ENCODE peak calls at places on chromosome 14, in five cellular contexts. One of them, this sample, is unnamed.

GRCh38 chr14:50082784-50083466 is 33.4 kb downstream of the VCPKMT start:
- DNase-seq in Caco-2: no peak
- DNase-seq in Peyer's patch: peak; percentile 92
- DNase-seq in ovary: no peak
- DNase-seq in HCT116: no peak
- DNase-seq in this sample: peak; percentile 50

GRCh38 chr14:55580401-55581010 is 499 bp downstream of the KTN1 start:
- DNase-seq in Peyer's patch: peak; percentile 77
- DNase-seq in Caco-2: no peak
- DNase-seq in HCT116: no peak
- DNase-seq in ovary: peak; percentile 57
- DNase-seq in this sample: no peak

GRCh38 chr14:68807148-68807600 is 14.3 kb upstream of the ZFP36L1 start:
- DNase-seq in Caco-2: no peak
- DNase-seq in Peyer's patch: peak; percentile 73
- DNase-seq in HCT116: no peak
- DNase-seq in ovary: peak; percentile 72
- DNase-seq in this sample: peak; percentile 95

GRCh38 chr14:89491701-89492381 is 74.8 kb upstream of the FOXN3 start:
- DNase-seq in Caco-2: no peak
- DNase-seq in ovary: no peak
- DNase-seq in Peyer's patch: no peak
- DNase-seq in HCT116: no peak
- DNase-seq in this sample: no peak

GRCh38 chr14:48373993-48374392 is 698.6 kb upstream of the MDGA2 start:
- DNase-seq in Peyer's patch: no peak
- DNase-seq in Caco-2: no peak
- DNase-seq in HCT116: no peak
- DNase-seq in ovary: no peak
- DNase-seq in this sample: no peak

GRCh38 chr14:31994391-31995033 is 82.6 kb upstream of the ARHGAP5 start:
- DNase-seq in Peyer's patch: no peak
- DNase-seq in HCT116: no peak
- DNase-seq in ovary: no peak
- DNase-seq in Caco-2: no peak
- DNase-seq in this sample: no peak

GRCh38 chr14:83712730-83713129 is 1817.2 kb upstream of the FLRT2 start:
- DNase-seq in ovary: no peak
- DNase-seq in Caco-2: no peak
- DNase-seq in HCT116: no peak
- DNase-seq in Peyer's patch: no peak
- DNase-seq in this sample: peak; percentile 7

GRCh38 chr14:67999693-68000384 is 180.3 kb downstream of the RAD51B start:
- DNase-seq in HCT116: peak; percentile 48
- DNase-seq in ovary: no peak
- DNase-seq in Peyer's patch: no peak
- DNase-seq in Caco-2: no peak
- DNase-seq in this sample: no peak

GRCh38 chr14:55303646-55304277 is 32.5 kb downstream of the FBXO34 start:
- DNase-seq in ovary: no peak
- DNase-seq in Peyer's patch: no peak
- DNase-seq in Caco-2: no peak
- DNase-seq in HCT116: no peak
- DNase-seq in this sample: no peak

GRCh38 chr14:22551597-22551982 is 37.4 kb downstream of the DAD1 start:
- DNase-seq in Caco-2: no peak
- DNase-seq in ovary: no peak
- DNase-seq in Peyer's patch: no peak
- DNase-seq in HCT116: no peak
- DNase-seq in this sample: no peak

GRCh38 chr14:63752449-63753169 is 24.7 kb upstream of the SGPP1 start:
- DNase-seq in Caco-2: no peak
- DNase-seq in HCT116: no peak
- DNase-seq in ovary: no peak
- DNase-seq in Peyer's patch: no peak
- DNase-seq in this sample: peak; percentile 2

GRCh38 chr14:99250636-99251208 is 21.3 kb downstream of the BCL11B start:
- DNase-seq in Caco-2: no peak
- DNase-seq in HCT116: no peak
- DNase-seq in ovary: no peak
- DNase-seq in Peyer's patch: no peak
- DNase-seq in this sample: no peak

GRCh38 chr14:51188566-51189185 is 51.4 kb upstream of the TMX1 start:
- DNase-seq in Peyer's patch: no peak
- DNase-seq in ovary: no peak
- DNase-seq in HCT116: no peak
- DNase-seq in Caco-2: no peak
- DNase-seq in this sample: no peak

GRCh38 chr14:20934148-20934762 is 21.0 kb upstream of the RNASE2 start:
- DNase-seq in ovary: no peak
- DNase-seq in Peyer's patch: peak; percentile 49
- DNase-seq in HCT116: peak; percentile 62
- DNase-seq in Caco-2: no peak
- DNase-seq in this sample: no peak

GRCh38 chr14:106235356-106236159 is 709.2 kb downstream of the TMEM121 start:
- DNase-seq in Peyer's patch: no peak
- DNase-seq in HCT116: no peak
- DNase-seq in ovary: no peak
- DNase-seq in Caco-2: no peak
- DNase-seq in this sample: no peak
- H3K27me3 ChIP-seq in Peyer's patch: no peaks in the 10 kb centered on the region
- H3K27me3 ChIP-seq in HCT116: no peaks in the 10 kb centered on the region
- H3K27me3 ChIP-seq in ovary: no peaks in the 10 kb centered on the region
- H3K27me3 ChIP-seq in Caco-2: no peaks in the 10 kb centered on the region
- H3K27me3 ChIP-seq in this sample: no peaks in the 10 kb centered on the region

GRCh38 chr14:104844306-104845032 is 20.6 kb upstream of the CEP170B start:
- DNase-seq in HCT116: no peak
- DNase-seq in ovary: no peak
- DNase-seq in Peyer's patch: no peak
- DNase-seq in Caco-2: no peak
- DNase-seq in this sample: no peak
- H3K4me3 ChIP-seq in HCT116: no peak overlapping the region
- H3K4me3 ChIP-seq in ovary: no peak overlapping the region
- H3K4me3 ChIP-seq in Peyer's patch: peak overlapping the region; percentile 24
- H3K4me3 ChIP-seq in Caco-2: no peak overlapping the region
- H3K4me3 ChIP-seq in this sample: no peak overlapping the region

GRCh38 chr14:24337144-24337823 is 2.4 kb upstream of the ADCY4 start:
- DNase-seq in Caco-2: no peak
- DNase-seq in Peyer's patch: no peak
- DNase-seq in HCT116: no peak
- DNase-seq in ovary: no peak
- DNase-seq in this sample: no peak
- H3K27me3 ChIP-seq in Caco-2: no peaks in the 10 kb centered on the region
- H3K27me3 ChIP-seq in Peyer's patch: peaks cover 12% of the 10 kb centered on the region
- H3K27me3 ChIP-seq in HCT116: no peaks in the 10 kb centered on the region
- H3K27me3 ChIP-seq in ovary: no peaks in the 10 kb centered on the region
- H3K27me3 ChIP-seq in this sample: peaks cover 88% of the 10 kb centered on the region

GRCh38 chr14:78959674-78960264 is 789.6 kb downstream of the NRXN3 start:
- DNase-seq in Caco-2: peak; percentile 54
- DNase-seq in ovary: peak; percentile 60
- DNase-seq in Peyer's patch: peak; percentile 87
- DNase-seq in HCT116: peak; percentile 26
- DNase-seq in this sample: peak; percentile 51
- H3K4me3 ChIP-seq in Caco-2: no peak overlapping the region
- H3K4me3 ChIP-seq in ovary: peak overlapping the region; percentile 11
- H3K4me3 ChIP-seq in Peyer's patch: no peak overlapping the region
- H3K4me3 ChIP-seq in HCT116: no peak overlapping the region
- H3K4me3 ChIP-seq in this sample: no peak overlapping the region

GRCh38 chr14:57171903-57172302 is 96.8 kb downstream of the EXOC5 start:
- DNase-seq in HCT116: no peak
- DNase-seq in Peyer's patch: no peak
- DNase-seq in ovary: no peak
- DNase-seq in Caco-2: no peak
- DNase-seq in this sample: no peak

GRCh38 chr14:57168138-57168695 is 100.5 kb downstream of the EXOC5 start:
- DNase-seq in ovary: no peak
- DNase-seq in Caco-2: no peak
- DNase-seq in HCT116: no peak
- DNase-seq in Peyer's patch: no peak
- DNase-seq in this sample: no peak

DNA sequence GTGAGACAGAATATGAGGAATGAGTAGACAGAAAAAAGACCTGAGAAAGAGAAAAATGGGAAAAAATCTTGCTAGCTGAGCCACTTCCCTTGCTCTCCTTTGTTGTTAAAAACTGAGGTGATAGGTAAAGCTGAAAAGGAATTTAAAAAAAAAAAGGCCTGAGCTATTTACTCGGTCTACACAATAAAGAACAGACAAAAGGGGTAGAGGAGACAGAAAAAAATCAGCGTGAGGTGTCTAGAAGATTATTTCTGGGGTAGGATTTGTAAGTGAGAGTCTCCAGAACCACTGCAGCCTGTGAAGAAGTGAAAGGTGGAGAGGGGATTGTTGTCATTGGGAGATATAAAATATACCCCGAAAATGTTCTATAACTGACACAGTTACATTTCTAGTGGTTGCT is 98.8 kb downstream of the EXOC5 start:
- DNase-seq in Peyer's patch: no peak
- DNase-seq in HCT116: no peak
- DNase-seq in Caco-2: no peak
- DNase-seq in ovary: no peak
- DNase-seq in this sample: no peak
- H3K27me3 ChIP-seq in Peyer's patch: no peaks in the 10 kb centered on the region
- H3K27me3 ChIP-seq in HCT116: no peaks in the 10 kb centered on the region
- H3K27me3 ChIP-seq in Caco-2: no peaks in the 10 kb centered on the region
- H3K27me3 ChIP-seq in ovary: no peaks in the 10 kb centered on the region
- H3K27me3 ChIP-seq in this sample: no peaks in the 10 kb centered on the region

GRCh38 chr14:103697196-103697595 is 18.1 kb downstream of the XRCC3 start:
- DNase-seq in Peyer's patch: no peak
- DNase-seq in HCT116: no peak
- DNase-seq in Caco-2: no peak
- DNase-seq in ovary: no peak
- DNase-seq in this sample: no peak
- H3K4me3 ChIP-seq in Peyer's patch: no peak overlapping the region
- H3K4me3 ChIP-seq in HCT116: no peak overlapping the region
- H3K4me3 ChIP-seq in Caco-2: no peak overlapping the region
- H3K4me3 ChIP-seq in ovary: no peak overlapping the region
- H3K4me3 ChIP-seq in this sample: no peak overlapping the region

GRCh38 chr14:74476607-74477006 is 16.5 kb downstream of the NPC2 start:
- DNase-seq in HCT116: no peak
- DNase-seq in Caco-2: no peak
- DNase-seq in Peyer's patch: no peak
- DNase-seq in ovary: no peak
- DNase-seq in this sample: no peak
- H3K27me3 ChIP-seq in HCT116: no peaks in the 10 kb centered on the region
- H3K27me3 ChIP-seq in Caco-2: no peaks in the 10 kb centered on the region
- H3K27me3 ChIP-seq in Peyer's patch: no peaks in the 10 kb centered on the region
- H3K27me3 ChIP-seq in ovary: no peaks in the 10 kb centered on the region
- H3K27me3 ChIP-seq in this sample: no peaks in the 10 kb centered on the region

GRCh38 chr14:103391048-103391447 is 5.8 kb downstream of the MARK3 start:
- DNase-seq in Caco-2: no peak
- DNase-seq in Peyer's patch: peak; percentile 64
- DNase-seq in ovary: no peak
- DNase-seq in HCT116: peak; percentile 48
- DNase-seq in this sample: peak; percentile 49

GRCh38 chr14:103390605-103391004 is 5.4 kb downstream of the MARK3 start:
- DNase-seq in Peyer's patch: no peak
- DNase-seq in Caco-2: no peak
- DNase-seq in ovary: no peak
- DNase-seq in HCT116: no peak
- DNase-seq in this sample: no peak

GRCh38 chr14:103385994-103386491 is 828 bp downstream of the MARK3 start:
- DNase-seq in ovary: no peak
- DNase-seq in HCT116: no peak
- DNase-seq in Caco-2: no peak
- DNase-seq in Peyer's patch: peak; percentile 64
- DNase-seq in this sample: no peak

GRCh38 chr14:103386632-103387329 is 1.6 kb downstream of the MARK3 start:
- DNase-seq in ovary: no peak
- DNase-seq in Peyer's patch: no peak
- DNase-seq in Caco-2: no peak
- DNase-seq in HCT116: no peak
- DNase-seq in this sample: no peak

GRCh38 chr14:103388664-103389063 is 3.4 kb downstream of the MARK3 start:
- DNase-seq in Peyer's patch: no peak
- DNase-seq in HCT116: no peak
- DNase-seq in Caco-2: no peak
- DNase-seq in ovary: no peak
- DNase-seq in this sample: no peak
- H3K4me3 ChIP-seq in Peyer's patch: no peak overlapping the region
- H3K4me3 ChIP-seq in HCT116: no peak overlapping the region
- H3K4me3 ChIP-seq in Caco-2: no peak overlapping the region
- H3K4me3 ChIP-seq in ovary: no peak overlapping the region
- H3K4me3 ChIP-seq in this sample: peak overlapping the region; percentile 11

GRCh38 chr14:72892879-72893635 is 844 bp downstream of the DPF3 start:
- DNase-seq in Peyer's patch: peak; percentile 56
- DNase-seq in HCT116: no peak
- DNase-seq in ovary: peak; percentile 53
- DNase-seq in Caco-2: no peak
- DNase-seq in this sample: no peak

GRCh38 chr14:72894623-72895378 is 900 bp upstream of the DPF3 start:
- DNase-seq in HCT116: no peak
- DNase-seq in ovary: no peak
- DNase-seq in Peyer's patch: peak; percentile 49
- DNase-seq in Caco-2: no peak
- DNase-seq in this sample: no peak

GRCh38 chr14:72894323-72894622 is 372 bp upstream of the DPF3 start:
- DNase-seq in ovary: no peak
- DNase-seq in Peyer's patch: no peak
- DNase-seq in Caco-2: no peak
- DNase-seq in HCT116: no peak
- DNase-seq in this sample: no peak

GRCh38 chr14:72892103-72892878 is 1.6 kb downstream of the DPF3 start:
- DNase-seq in Caco-2: no peak
- DNase-seq in HCT116: no peak
- DNase-seq in ovary: peak; percentile 31
- DNase-seq in Peyer's patch: peak; percentile 53
- DNase-seq in this sample: no peak

GRCh38 chr14:72893636-72894322 is at the start of gene DPF3:
- DNase-seq in HCT116: peak; percentile 91
- DNase-seq in ovary: peak; percentile 94
- DNase-seq in Peyer's patch: peak; percentile 98
- DNase-seq in Caco-2: peak; percentile 94
- DNase-seq in this sample: peak; percentile 91
- H3K27me3 ChIP-seq in HCT116: peaks cover 9% of the 10 kb centered on the region
- H3K27me3 ChIP-seq in ovary: no peaks in the 10 kb centered on the region
- H3K27me3 ChIP-seq in Peyer's patch: no peaks in the 10 kb centered on the region
- H3K27me3 ChIP-seq in Caco-2: peaks cover 10% of the 10 kb centered on the region
- H3K27me3 ChIP-seq in this sample: no peaks in the 10 kb centered on the region